ENCODE peak calls at places on chromosomes 1 and 21, in five cellular contexts. Q, P, N, K and Y are unnamed samples.

GRCh38 chr1:172588296-172589291 is 55.6 kb downstream of the SUCO start:
- DNase-seq in Q (no peak), P (no peak), N (peak; percentile 37), K (peak; percentile 85), Y (peak; percentile 30)

GRCh38 chr21:38384675-38385074 is 113.6 kb downstream of the ERG start:
- DNase-seq in Q (no peak), P (no peak), N (no peak), K (no peak), Y (no peak)

GRCh38 chr1:150061632-150062101 is 5.9 kb upstream of the VPS45 start:
- DNase-seq in Q (no peak), P (no peak), N (peak; percentile 25), K (peak; percentile 70), Y (peak; percentile 14)

GRCh38 chr1:175148068-175148467 is 44.5 kb downstream of the KIAA0040 start:
- DNase-seq in Q (no peak), P (no peak), N (no peak), K (no peak), Y (no peak)

GRCh38 chr1:207243756-207244408 is 77.6 kb upstream of the CD55 start:
- DNase-seq in Q (no peak), P (no peak), N (no peak), K (no peak), Y (no peak)

GRCh38 chr1:208476825-208477170 is 232.6 kb upstream of the PLXNA2 start:
- DNase-seq in Q (no peak), P (no peak), N (no peak), K (no peak), Y (no peak)

GRCh38 chr1:232764458-232765231 is 40.6 kb upstream of the MAP10 start:
- DNase-seq in Q (no peak), P (no peak), N (no peak), K (peak; percentile 79), Y (no peak)

GRCh38 chr1:186420923-186421322 is 40.0 kb downstream of the PDC start:
- DNase-seq in Q (no peak), P (no peak), N (no peak), K (no peak), Y (no peak)

GRCh38 chr1:218553197-218553596 is 208.1 kb downstream of the TGFB2 start:
- DNase-seq in Q (no peak), P (no peak), N (no peak), K (no peak), Y (no peak)